ENCODE peak calls at places on chromosome 19, in eight cellular contexts. R is EH; V is NB4; C is bronchial epithelial cell; E is stimulated activated CD4-positive, alpha-beta T cell treated with anti-CD3 and anti-CD28 coated beads, Interleukin-4, amount 100 ng/mL, for 1 hour; D is astrocyte of the spinal cord; Q is neural crest cell; G is Caco-2. U is an unnamed sample.

GRCh38 chr19:42443944-42444398 is 1.2 kb upstream of the CXCL17 start:
- DNase-seq in R (no peak), V (no peak), C (no peak), E (no peak), D (no peak), Q (no peak), G (peak), U (no peak)

GRCh38 chr19:31110331-31110730 is 238.9 kb downstream of the TSHZ3 start:
- DNase-seq in R (peak), V (peak), C (peak), E (no peak), D (peak), Q (no peak), G (no peak), U (peak)

GRCh38 chr19:39125199-39125553 is 410 bp upstream of the PAK4 start:
- DNase-seq in R (no peak), V (no peak), C (no peak), E (no peak), D (no peak), Q (no peak), G (no peak), U (no peak)

GRCh38 chr19:7500811-7501450 is 12.1 kb upstream of the PEX11G start:
- DNase-seq in R (peak), V (no peak), C (no peak), E (peak), D (no peak), Q (peak), G (peak), U (no peak)

GRCh38 chr19:12790628-12791344 is 500 bp upstream of the JUNB start:
- DNase-seq in R (no peak), V (no peak), C (no peak), E (no peak), D (no peak), Q (no peak), G (no peak), U (no peak)

GRCh38 chr19:49591731-49592485 is 926 bp downstream of the PRR12 start:
- DNase-seq in R (peak), V (peak), C (peak), E (peak), D (peak), Q (peak), G (no peak), U (no peak)

GRCh38 chr19:31666126-31666525 is 316.9 kb upstream of the TSHZ3 start:
- DNase-seq in R (no peak), V (no peak), C (no peak), E (no peak), D (no peak), Q (no peak), G (no peak), U (no peak)

GRCh38 chr19:43743059-43743458 is 11.7 kb downstream of the SMG9 start:
- DNase-seq in R (peak), V (no peak), C (no peak), E (no peak), D (peak), Q (no peak), G (no peak), U (no peak)

GRCh38 chr19:33556261-33556660 is 34.7 kb upstream of the PEPD start:
- DNase-seq in R (no peak), V (no peak), C (no peak), E (no peak), D (no peak), Q (no peak), G (no peak), U (no peak)

GRCh38 chr19:15466851-15467733 is 2.7 kb upstream of the RASAL3 start:
- DNase-seq in R (peak), V (peak), C (peak), E (peak), D (peak), Q (no peak), G (no peak), U (peak)

GRCh38 chr19:42762782-42763181 is 2.7 kb downstream of the PSG8 start:
- DNase-seq in R (peak), V (no peak), C (no peak), E (no peak), D (no peak), Q (no peak), G (no peak), U (peak)

GRCh38 chr19:54255105-54255775 is 1.8 kb downstream of the LILRB5 start:
- DNase-seq in R (no peak), V (no peak), C (no peak), E (no peak), D (no peak), Q (no peak), G (no peak), U (no peak)

GRCh38 chr19:41546386-41546789 is 29.6 kb upstream of the CEACAM21 start:
- DNase-seq in R (no peak), V (peak), C (no peak), E (no peak), D (no peak), Q (no peak), G (no peak), U (no peak)

GRCh38 chr19:55642153-55643002 is 1.1 kb upstream of the ZNF581 start:
- DNase-seq in R (peak), V (no peak), C (no peak), E (no peak), D (no peak), Q (no peak), G (peak), U (no peak)

GRCh38 chr19:48724796-48725753 is 5.5 kb upstream of the MAMSTR start:
- DNase-seq in R (peak), V (peak), C (peak), E (no peak), D (peak), Q (no peak), G (peak), U (peak)

GRCh38 chr19:30880551-30880950 is 468.7 kb downstream of the TSHZ3 start:
- DNase-seq in R (no peak), V (no peak), C (no peak), E (no peak), D (no peak), Q (no peak), G (no peak), U (no peak)

GRCh38 chr19:6577410-6578125 is 13.4 kb downstream of the CD70 start:
- DNase-seq in R (no peak), V (peak), C (peak), E (no peak), D (no peak), Q (no peak), G (no peak), U (no peak)